ENCODE peak calls at places on chromosomes 2 and 18, in four cellular contexts. J is mesendoderm, Q is H9, Y is H1. L is an unnamed sample.

GRCh38 chr2:224284134-224284946 is 117.6 kb downstream of the FAM124B start:
- DNase-seq in J (peak), Q (peak), Y (no peak), L (peak)

GRCh38 chr2:191045141-191045540 is 31.2 kb upstream of the STAT1 start:
- DNase-seq in J (no peak), Q (no peak), Y (no peak), L (peak)

GRCh38 chr18:76446321-76446720 is 48.7 kb downstream of the ZNF516 start:
- DNase-seq in J (no peak), Q (no peak), Y (no peak), L (no peak)

GRCh38 chr2:235644191-235644590 is 150.3 kb downstream of the AGAP1 start:
- DNase-seq in J (peak), Q (no peak), Y (no peak), L (no peak)

GRCh38 chr2:128474962-128475361 is 156.3 kb upstream of the HS6ST1 start:
- DNase-seq in J (no peak), Q (no peak), Y (no peak), L (no peak)

GRCh38 chr2:121489944-121490585 is 40.6 kb upstream of the RNU4ATAC start:
- DNase-seq in J (peak), Q (no peak), Y (no peak), L (no peak)

GRCh38 chr2:190311893-190312634 is 7.6 kb downstream of the HIBCH start:
- DNase-seq in J (no peak), Q (no peak), Y (no peak), L (no peak)

GRCh38 chr2:20190862-20191713 is 33.8 kb downstream of the SDC1 start:
- DNase-seq in J (peak), Q (peak), Y (peak), L (no peak)

GRCh38 chr2:119198267-119198840 is 25.3 kb upstream of the STEAP3 start:
- DNase-seq in J (peak), Q (no peak), Y (no peak), L (peak)

GRCh38 chr18:74065366-74065765 is 82.3 kb downstream of the FBXO15 start:
- DNase-seq in J (no peak), Q (no peak), Y (no peak), L (no peak)

GRCh38 chr2:127400897-127401756 is 13.4 kb upstream of the MAP3K2 start:
- DNase-seq in J (peak), Q (peak), Y (no peak), L (peak)

GRCh38 chr2:164873096-164873670 is 31.6 kb upstream of the COBLL1 start:
- DNase-seq in J (no peak), Q (no peak), Y (no peak), L (no peak)

GRCh38 chr2:68879296-68879695 is 8.1 kb upstream of the BMP10 start:
- DNase-seq in J (peak), Q (no peak), Y (no peak), L (peak)

GRCh38 chr2:233005096-233005495 is 8.0 kb downstream of the NGEF start:
- DNase-seq in J (no peak), Q (peak), Y (no peak), L (no peak)

GRCh38 chr18:22067682-22068081 is 101.7 kb upstream of the GATA6 start:
- DNase-seq in J (no peak), Q (no peak), Y (no peak), L (no peak)

GRCh38 chr18:22069916-22070315 is 99.5 kb upstream of the GATA6 start:
- DNase-seq in J (peak), Q (no peak), Y (no peak), L (no peak)

GRCh38 chr18:22074343-22075070 is 94.9 kb upstream of the GATA6 start:
- DNase-seq in J (no peak), Q (no peak), Y (no peak), L (no peak)

DNA sequence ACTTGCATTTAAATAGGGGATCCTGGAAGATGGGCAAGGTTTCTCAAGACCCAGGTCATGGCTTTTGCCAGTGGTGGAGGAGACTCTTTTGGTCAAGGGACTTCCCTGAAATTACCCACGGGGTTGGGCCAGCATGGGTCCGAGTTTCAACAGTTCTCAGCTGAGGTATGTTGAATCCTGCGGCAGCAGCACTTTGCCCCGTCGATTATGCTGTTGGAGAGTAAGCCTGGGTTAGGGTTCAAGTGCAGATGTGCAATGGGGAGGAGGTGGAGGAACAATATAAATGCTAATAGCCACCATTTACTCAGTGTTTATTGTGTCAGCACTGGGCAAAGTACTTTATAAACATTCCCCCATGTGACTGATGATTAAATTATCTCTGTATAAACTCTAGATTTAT is 96.0 kb upstream of the GATA6 start:
- DNase-seq in J (no peak), Q (no peak), Y (no peak), L (no peak)
- H3K56ac ChIP-seq in J (no peak), Q (no peak), Y (no peak), L (no peak)

DNA sequence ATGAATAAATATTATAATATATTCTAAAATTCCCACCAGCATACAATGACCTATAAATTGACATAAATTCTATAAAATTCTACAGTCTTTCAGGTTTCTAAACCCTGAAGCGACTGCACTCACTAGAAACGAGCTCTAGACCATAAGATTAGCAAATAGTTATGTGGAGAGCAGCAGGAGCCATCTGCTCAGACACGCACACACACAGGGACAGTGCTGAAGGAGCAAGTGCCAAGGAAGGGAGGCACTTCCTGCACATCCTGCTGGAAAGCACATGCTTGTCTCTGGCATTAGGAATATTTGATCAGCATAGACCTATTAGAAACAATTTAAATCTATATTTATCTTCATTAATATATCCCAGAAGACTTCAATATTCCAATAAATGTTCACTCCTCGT is 713.9 kb upstream of the CDH2 start:
- DNase-seq in J (no peak), Q (no peak), Y (no peak), L (no peak)
- H3K56ac ChIP-seq in J (no peak), Q (no peak), Y (no peak), L (no peak)

GRCh38 chr2:15671842-15672815 is 80.5 kb downstream of the DDX1 start:
- DNase-seq in J (no peak), Q (no peak), Y (no peak), L (no peak)
- H3K56ac ChIP-seq in J (no peak), Q (no peak), Y (no peak), L (no peak)

GRCh38 chr2:174540893-174541292 is 54.1 kb upstream of the GPR155 start:
- DNase-seq in J (no peak), Q (no peak), Y (no peak), L (no peak)

GRCh38 chr2:174535757-174536703 is 49.2 kb upstream of the GPR155 start:
- DNase-seq in J (peak), Q (no peak), Y (no peak), L (no peak)

GRCh38 chr2:174529916-174530315 is 43.1 kb upstream of the GPR155 start:
- DNase-seq in J (no peak), Q (no peak), Y (no peak), L (no peak)

GRCh38 chr2:174535083-174535482 is 48.3 kb upstream of the GPR155 start:
- DNase-seq in J (peak), Q (no peak), Y (no peak), L (no peak)
- H3K56ac ChIP-seq in J (no peak), Q (no peak), Y (no peak), L (no peak)

GRCh38 chr2:61938511-61938910 is 33.0 kb downstream of the COMMD1 start:
- DNase-seq in J (no peak), Q (no peak), Y (no peak), L (no peak)
- H3K56ac ChIP-seq in J (no peak), Q (no peak), Y (no peak), L (no peak)

GRCh38 chr2:163081754-163082153 is 243.2 kb upstream of the KCNH7 start:
- DNase-seq in J (no peak), Q (no peak), Y (no peak), L (no peak)
- H3K56ac ChIP-seq in J (no peak), Q (no peak), Y (no peak), L (no peak)